ENCODE peak calls at places on chromosome 20, in six cellular contexts. W is prostate gland, I is HCT116, U is K562, H is GM12892, B is HL-60. Q is an unnamed sample.
A peak's percentile ranks its signal among the peaks of the same experiment; 100 is the strongest.

GRCh38 chr20:47493175-47493953 is 8.3 kb upstream of the NCOA3 start:
- DNase-seq in B (peak; percentile 59), I (peak; percentile 36), W (peak; percentile 78), H (no peak), U (peak; percentile 53), Q (no peak)

GRCh38 chr20:36268501-36269342 is 32.4 kb downstream of the AAR2 start:
- DNase-seq in W (no peak), I (no peak), B (no peak), U (no peak), H (no peak), Q (no peak)

GRCh38 chr20:42260216-42260615 is 642.0 kb upstream of the CHD6 start:
- DNase-seq in I (no peak), B (no peak), H (no peak), U (no peak), W (no peak), Q (no peak)

GRCh38 chr20:37263686-37264085 is 2.1 kb upstream of the GHRH start:
- DNase-seq in U (no peak), B (no peak), I (no peak), H (no peak), W (no peak), Q (no peak)

GRCh38 chr20:38426006-38426405 is 9.1 kb downstream of the SNHG17 start:
- DNase-seq in B (peak; percentile 47), I (no peak), H (no peak), U (no peak), W (no peak), Q (no peak)

GRCh38 chr20:56460459-56460858 is 8.0 kb upstream of the RTF2 start:
- DNase-seq in I (no peak), H (no peak), B (no peak), W (no peak), U (no peak), Q (no peak)

GRCh38 chr20:51221791-51222408 is 199.0 kb upstream of the KCNG1 start:
- DNase-seq in B (no peak), W (no peak), I (peak; percentile 40), U (no peak), H (no peak), Q (no peak)

GRCh38 chr20:34155864-34156263 is 43.8 kb upstream of the EIF2S2 start:
- DNase-seq in H (no peak), I (no peak), U (no peak), B (peak; percentile 23), W (no peak), Q (no peak)

GRCh38 chr20:46174469-46175126 is 56.5 kb downstream of the CD40 start:
- DNase-seq in H (peak; percentile 87), I (peak; percentile 13), B (peak; percentile 20), U (peak; percentile 87), W (peak; percentile 50), Q (peak; percentile 89)

GRCh38 chr20:7712661-7713060 is 227.6 kb downstream of the HAO1 start:
- DNase-seq in W (no peak), H (no peak), I (no peak), B (no peak), U (no peak), Q (no peak)

DNA sequence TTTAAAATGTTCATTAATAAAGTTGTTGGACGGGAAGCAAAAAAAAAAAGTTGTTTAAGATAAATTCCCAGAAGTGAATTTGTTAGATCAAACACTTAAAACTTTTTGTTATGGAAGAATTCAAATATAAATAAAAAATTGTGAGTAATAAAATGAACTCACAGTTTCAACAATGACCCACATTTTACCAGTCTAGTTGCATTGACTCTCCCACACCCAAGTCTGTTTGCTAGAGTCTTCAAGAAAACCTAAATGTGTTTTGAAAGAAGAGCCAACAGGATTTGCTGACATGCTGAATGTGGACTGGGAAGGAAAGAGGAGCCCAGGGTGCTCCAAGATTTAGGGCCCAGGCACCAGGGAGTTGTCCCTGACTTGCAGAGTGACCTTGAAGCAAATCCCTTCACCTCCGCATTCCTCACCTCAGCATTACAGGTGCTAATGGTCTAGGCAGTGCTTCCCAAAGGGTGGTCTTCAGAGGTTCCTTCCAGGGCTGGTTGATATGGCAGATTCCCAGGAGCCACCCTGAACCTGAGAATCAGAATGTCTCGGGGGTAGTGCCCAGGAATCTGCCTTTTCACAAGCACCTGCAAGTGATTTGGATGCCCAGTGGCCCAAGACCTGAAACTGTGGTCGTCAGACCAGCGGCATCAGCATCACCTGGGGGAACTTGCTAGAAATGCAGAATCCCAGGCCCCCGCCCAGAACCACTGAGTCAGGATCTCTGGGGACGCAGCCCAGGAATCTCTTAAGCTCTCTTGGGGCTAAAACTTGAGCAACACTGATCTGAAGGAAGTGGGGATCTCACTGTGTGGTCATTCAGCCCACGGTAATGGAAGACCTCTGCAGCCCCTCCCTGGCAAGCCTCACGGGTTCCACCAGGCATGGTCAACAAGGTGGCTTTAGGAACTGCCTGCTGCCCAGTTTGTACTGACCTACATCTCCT is 31.1 kb downstream of the POFUT1 start:
- DNase-seq in W (no peak), B (no peak), I (no peak), U (no peak), H (no peak), Q (no peak)
- TF ChIP-seq POLR2AphosphoS5 in W (no peak), B (no peak), I (no peak), U (no peak), H (no peak), Q (no peak)

DNA sequence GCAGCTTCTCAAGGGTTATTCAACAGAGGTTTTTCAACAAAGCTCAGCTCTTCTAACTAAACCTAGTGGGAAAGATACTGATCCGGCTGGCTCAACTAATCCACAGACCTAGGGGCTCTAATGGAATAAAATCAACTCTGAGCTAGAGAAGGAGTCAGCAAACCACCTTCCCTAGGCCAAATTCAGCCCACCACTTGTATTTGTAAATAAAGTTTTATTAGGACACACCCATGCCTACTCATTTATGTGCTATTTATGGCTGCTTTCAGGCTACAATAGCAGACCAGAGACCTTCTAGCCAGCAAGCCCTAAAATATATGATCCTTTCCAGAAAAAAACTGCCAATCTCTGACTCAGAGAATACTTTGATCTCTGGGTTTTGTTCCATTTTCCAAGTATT is 6.0 kb upstream of the RAB22A start:
- DNase-seq in W (no peak), B (no peak), I (no peak), H (no peak), U (no peak), Q (no peak)
- TF ChIP-seq POLR2AphosphoS5 in W (no peak), B (no peak), I (no peak), H (no peak), U (no peak), Q (no peak)

GRCh38 chr20:32960849-32961731 is 43.1 kb downstream of the SUN5 start:
- DNase-seq in H (no peak), I (no peak), U (no peak), B (no peak), W (no peak), Q (no peak)
- TF ChIP-seq POLR2AphosphoS5 in H (no peak), I (no peak), U (no peak), B (no peak), W (no peak), Q (no peak)

GRCh38 chr20:24835195-24835594 is 113.9 kb upstream of the CST7 start:
- DNase-seq in W (no peak), B (no peak), H (no peak), U (no peak), I (no peak), Q (no peak)

GRCh38 chr20:24831232-24831631 is 117.8 kb upstream of the CST7 start:
- DNase-seq in B (no peak), U (no peak), I (no peak), W (no peak), H (no peak), Q (no peak)

GRCh38 chr20:24834310-24834709 is 114.8 kb upstream of the CST7 start:
- DNase-seq in W (no peak), B (no peak), H (no peak), I (no peak), U (no peak), Q (no peak)

GRCh38 chr20:24832518-24832917 is 116.6 kb upstream of the CST7 start:
- DNase-seq in I (no peak), B (no peak), W (no peak), H (no peak), U (no peak), Q (no peak)

GRCh38 chr20:24833592-24833991 is 115.5 kb upstream of the CST7 start:
- DNase-seq in B (no peak), I (no peak), U (no peak), W (no peak), H (no peak), Q (no peak)
- TF ChIP-seq POLR2AphosphoS5 in B (no peak), I (no peak), U (no peak), W (no peak), H (no peak), Q (no peak)

GRCh38 chr20:52791091-52791490 is 181.1 kb upstream of the TSHZ2 start:
- DNase-seq in H (no peak), B (no peak), W (peak; percentile 67), U (no peak), I (no peak), Q (no peak)
- TF ChIP-seq POLR2AphosphoS5 in H (no peak), B (no peak), W (peak; percentile 80), U (no peak), I (no peak), Q (no peak)